ENCODE peak calls at places on chromosomes 1 and 21, in seven cellular contexts. V, N, D, T, Y, E and A are unnamed samples.

GRCh38 chr1:54885863-54886723 is 902 bp downstream of the DHCR24 start:
- DNase-seq in V (no peak), N (no peak), D (peak), T (peak), Y (no peak), E (no peak), A (no peak)

GRCh38 chr1:5941671-5942070 is 50.6 kb downstream of the NPHP4 start:
- DNase-seq in V (no peak), N (no peak), D (no peak), T (peak), Y (no peak), E (no peak), A (no peak)

GRCh38 chr1:241356519-241357365 is at the start of gene RGS7:
- DNase-seq in V (peak), N (peak), D (peak), T (peak), Y (peak), E (peak), A (peak)

GRCh38 chr1:183831336-183831735 is 26.4 kb downstream of the RGL1 start:
- DNase-seq in V (no peak), N (no peak), D (no peak), T (no peak), Y (no peak), E (no peak), A (no peak)

GRCh38 chr1:214026985-214027384 is 39.2 kb downstream of the PROX1 start:
- DNase-seq in V (no peak), N (no peak), D (peak), T (no peak), Y (no peak), E (no peak), A (no peak)

GRCh38 chr1:12580054-12580887 is 37.7 kb downstream of the DHRS3 start:
- DNase-seq in V (no peak), N (peak), D (no peak), T (no peak), Y (no peak), E (no peak), A (no peak)

GRCh38 chr1:42348498-42348897 is 13.5 kb upstream of the FOXJ3 start:
- DNase-seq in V (no peak), N (no peak), D (peak), T (no peak), Y (no peak), E (no peak), A (no peak)

GRCh38 chr1:149844096-149844495 is 55.3 kb upstream of the BOLA1 start:
- DNase-seq in V (peak), N (no peak), D (peak), T (no peak), Y (no peak), E (no peak), A (no peak)

GRCh38 chr1:54376085-54377039 is 29.8 kb downstream of the SSBP3 start:
- DNase-seq in V (no peak), N (no peak), D (no peak), T (no peak), Y (no peak), E (no peak), A (no peak)

GRCh38 chr1:55040953-55041494 is 1.7 kb downstream of the PCSK9 start:
- DNase-seq in V (no peak), N (no peak), D (no peak), T (no peak), Y (no peak), E (no peak), A (no peak)

GRCh38 chr21:38984982-38985422 is 179.3 kb downstream of the ETS2 start:
- DNase-seq in V (no peak), N (no peak), D (no peak), T (no peak), Y (no peak), E (no peak), A (no peak)

GRCh38 chr1:155008015-155008941 is 5.7 kb downstream of the ZBTB7B start:
- DNase-seq in V (no peak), N (peak), D (peak), T (no peak), Y (no peak), E (no peak), A (no peak)

GRCh38 chr1:26327956-26328362 is 10.2 kb downstream of the CD52 start:
- DNase-seq in V (no peak), N (no peak), D (no peak), T (no peak), Y (no peak), E (no peak), A (no peak)

GRCh38 chr1:183278736-183279591 is 92.9 kb downstream of the LAMC2 start:
- DNase-seq in V (no peak), N (no peak), D (no peak), T (peak), Y (no peak), E (no peak), A (no peak)

GRCh38 chr1:9280015-9280860 is 12.5 kb upstream of the SPSB1 start:
- DNase-seq in V (peak), N (no peak), D (peak), T (peak), Y (no peak), E (no peak), A (no peak)

GRCh38 chr1:87004857-87005256 is 90.4 kb downstream of the HS2ST1 start:
- DNase-seq in V (no peak), N (no peak), D (no peak), T (no peak), Y (no peak), E (no peak), A (no peak)

GRCh38 chr1:168607872-168608428 is 31.5 kb downstream of the XCL1 start:
- DNase-seq in V (no peak), N (no peak), D (no peak), T (no peak), Y (no peak), E (no peak), A (no peak)

GRCh38 chr1:182787002-182787324 is 2.6 kb upstream of the NPL start:
- DNase-seq in V (no peak), N (no peak), D (no peak), T (no peak), Y (no peak), E (no peak), A (no peak)

GRCh38 chr1:183185941-183186490 is at the start of gene LAMC2:
- DNase-seq in V (peak), N (no peak), D (peak), T (peak), Y (no peak), E (no peak), A (no peak)

GRCh38 chr1:27111771-27112573 is 43.0 kb downstream of the SLC9A1 start:
- DNase-seq in V (peak), N (peak), D (no peak), T (peak), Y (peak), E (no peak), A (no peak)

GRCh38 chr1:41773144-41773571 is 145.6 kb downstream of the HIVEP3 start:
- DNase-seq in V (no peak), N (no peak), D (no peak), T (peak), Y (no peak), E (no peak), A (no peak)

GRCh38 chr1:66182551-66183178 is 351.3 kb upstream of the SGIP1 start:
- DNase-seq in V (peak), N (no peak), D (no peak), T (no peak), Y (peak), E (no peak), A (no peak)

GRCh38 chr1:27504588-27505419 is 14.8 kb upstream of the WASF2 start:
- DNase-seq in V (no peak), N (peak), D (peak), T (peak), Y (no peak), E (no peak), A (peak)

GRCh38 chr1:112840631-112841624 is 115.1 kb downstream of the SLC16A1 start:
- DNase-seq in V (no peak), N (no peak), D (no peak), T (no peak), Y (no peak), E (no peak), A (no peak)

GRCh38 chr1:34460193-34460592 is 283.5 kb downstream of the C1orf94 start:
- DNase-seq in V (peak), N (no peak), D (peak), T (peak), Y (no peak), E (peak), A (no peak)

GRCh38 chr1:116962976-116963639 is 38.5 kb upstream of the CD101 start:
- DNase-seq in V (no peak), N (no peak), D (no peak), T (no peak), Y (no peak), E (no peak), A (no peak)

GRCh38 chr1:166165661-166166399 is 971 bp downstream of the FAM78B start:
- DNase-seq in V (no peak), N (no peak), D (peak), T (no peak), Y (no peak), E (peak), A (no peak)

GRCh38 chr1:223106856-223107255 is 36.2 kb downstream of the TLR5 start:
- DNase-seq in V (no peak), N (no peak), D (no peak), T (no peak), Y (no peak), E (no peak), A (no peak)

GRCh38 chr1:93080424-93080823 is 1.3 kb downstream of the MTF2 start:
- DNase-seq in V (peak), N (no peak), D (peak), T (no peak), Y (peak), E (no peak), A (no peak)

GRCh38 chr1:108190001-108190634 is 10.0 kb downstream of the SLC25A24 start:
- DNase-seq in V (no peak), N (no peak), D (no peak), T (no peak), Y (no peak), E (no peak), A (no peak)

GRCh38 chr1:111513410-111514020 is 10.1 kb upstream of the ADORA3 start:
- DNase-seq in V (no peak), N (peak), D (no peak), T (no peak), Y (no peak), E (no peak), A (peak)

GRCh38 chr1:77536813-77537212 is 145.6 kb downstream of the ZZZ3 start:
- DNase-seq in V (peak), N (no peak), D (no peak), T (no peak), Y (peak), E (no peak), A (no peak)
- H3K27ac ChIP-seq in V (peak), N (no peak), D (no peak), T (no peak), Y (peak), E (no peak), A (peak)

DNA sequence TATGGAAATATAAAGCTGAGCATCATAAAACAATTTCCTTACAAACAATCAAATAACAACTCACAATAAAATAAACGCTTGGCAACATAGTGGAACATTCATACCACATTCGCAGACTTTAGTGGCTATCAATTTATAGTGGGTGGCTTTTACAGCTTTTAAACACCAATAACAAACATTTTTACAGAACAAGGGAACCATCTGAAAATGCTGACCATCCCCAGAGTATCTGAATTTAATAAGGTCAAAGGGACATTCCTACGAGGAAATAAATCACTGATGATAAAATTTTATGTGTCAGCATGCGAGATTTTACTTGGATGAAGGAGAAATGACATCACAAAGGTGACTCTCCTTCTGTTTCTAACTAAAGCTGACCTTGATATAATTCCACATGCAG is 144.5 kb downstream of the APP start:
- DNase-seq in V (no peak), N (no peak), D (no peak), T (no peak), Y (no peak), E (no peak), A (no peak)
- H3K27ac ChIP-seq in V (no peak), N (no peak), D (peak), T (no peak), Y (no peak), E (no peak), A (no peak)

GRCh38 chr1:202623075-202623474 is 87.2 kb downstream of the SYT2 start:
- DNase-seq in V (no peak), N (peak), D (no peak), T (no peak), Y (no peak), E (no peak), A (no peak)
- H3K27ac ChIP-seq in V (peak), N (no peak), D (no peak), T (no peak), Y (peak), E (no peak), A (no peak)

DNA sequence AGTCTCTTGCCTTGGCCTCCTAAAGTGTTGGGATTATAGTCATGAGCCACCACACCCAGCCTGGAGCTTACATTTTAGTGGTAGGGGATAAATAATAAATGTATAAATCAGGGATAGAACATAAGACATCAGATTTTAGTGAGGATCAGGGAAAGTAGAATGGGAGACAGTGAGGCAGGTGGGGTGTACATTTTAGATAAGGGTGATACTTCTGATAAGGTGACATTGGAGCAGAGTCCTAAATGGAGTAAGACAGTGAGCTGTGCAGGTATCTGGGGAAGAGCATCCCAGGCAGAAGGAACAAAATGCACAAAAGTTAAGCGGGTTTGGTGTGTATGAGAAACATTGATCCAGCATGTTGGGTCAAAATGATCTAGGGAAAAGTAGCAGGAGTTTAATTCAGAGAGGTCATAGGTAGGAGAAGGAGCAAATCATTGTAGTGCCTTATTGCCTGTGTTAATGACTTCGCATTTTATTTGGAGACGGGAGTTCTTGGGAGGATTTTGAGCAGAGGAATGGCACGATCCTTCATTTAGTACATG is 11.1 kb downstream of the EPB41 start:
- DNase-seq in V (no peak), N (no peak), D (no peak), T (no peak), Y (no peak), E (no peak), A (no peak)
- H3K27ac ChIP-seq in V (no peak), N (no peak), D (no peak), T (no peak), Y (no peak), E (no peak), A (no peak)

GRCh38 chr1:118989878-118990378 is 1.8 kb upstream of the TBX15 start:
- DNase-seq in V (no peak), N (no peak), D (peak), T (no peak), Y (no peak), E (peak), A (no peak)

GRCh38 chr1:118988186-118989005 is at the start of gene TBX15:
- DNase-seq in V (no peak), N (no peak), D (peak), T (no peak), Y (no peak), E (no peak), A (no peak)

GRCh38 chr1:118990513-118991131 is 2.5 kb upstream of the TBX15 start:
- DNase-seq in V (no peak), N (no peak), D (no peak), T (no peak), Y (no peak), E (no peak), A (no peak)

GRCh38 chr1:118987431-118988185 is 535 bp downstream of the TBX15 start:
- DNase-seq in V (no peak), N (no peak), D (peak), T (no peak), Y (no peak), E (no peak), A (no peak)

DNA sequence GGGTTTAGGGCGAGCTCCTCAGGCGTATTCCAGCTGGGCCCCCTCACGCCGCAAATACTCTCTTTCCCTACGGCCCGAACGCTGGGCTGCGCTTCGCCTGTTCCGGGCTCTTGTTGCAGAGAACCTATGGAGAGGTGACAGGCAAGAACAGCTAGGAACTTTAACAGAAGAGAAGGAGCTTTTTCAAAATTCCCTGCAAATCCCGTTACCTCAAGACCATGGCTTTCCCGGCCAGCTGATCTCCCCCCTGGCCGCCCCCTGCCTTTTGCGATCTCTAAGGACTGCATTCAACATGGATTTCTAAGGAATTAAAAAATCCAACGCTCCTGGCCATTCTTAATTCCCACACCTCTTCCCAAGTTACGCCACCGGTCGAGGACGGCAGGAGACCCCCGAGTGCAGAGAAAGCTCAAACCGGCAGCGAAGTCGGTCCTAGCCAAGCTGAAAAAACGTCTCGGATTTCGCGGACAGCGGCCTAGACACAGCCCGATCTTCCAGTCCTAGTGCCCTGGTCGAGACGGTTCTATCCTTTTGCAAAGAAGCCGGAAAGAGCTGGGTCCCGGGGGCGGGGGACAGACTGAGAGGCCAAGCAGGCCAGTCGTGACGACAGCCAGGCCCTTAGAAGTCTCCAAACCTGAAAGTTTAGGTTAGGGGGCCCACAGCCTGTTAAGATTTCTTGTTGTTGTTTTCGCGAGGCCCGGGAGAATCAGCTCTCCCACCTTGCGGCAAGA is 1.0 kb upstream of the TBX15 start:
- DNase-seq in V (no peak), N (no peak), D (peak), T (no peak), Y (no peak), E (no peak), A (no peak)
- H3K27ac ChIP-seq in V (no peak), N (no peak), D (no peak), T (no peak), Y (no peak), E (no peak), A (no peak)

DNA sequence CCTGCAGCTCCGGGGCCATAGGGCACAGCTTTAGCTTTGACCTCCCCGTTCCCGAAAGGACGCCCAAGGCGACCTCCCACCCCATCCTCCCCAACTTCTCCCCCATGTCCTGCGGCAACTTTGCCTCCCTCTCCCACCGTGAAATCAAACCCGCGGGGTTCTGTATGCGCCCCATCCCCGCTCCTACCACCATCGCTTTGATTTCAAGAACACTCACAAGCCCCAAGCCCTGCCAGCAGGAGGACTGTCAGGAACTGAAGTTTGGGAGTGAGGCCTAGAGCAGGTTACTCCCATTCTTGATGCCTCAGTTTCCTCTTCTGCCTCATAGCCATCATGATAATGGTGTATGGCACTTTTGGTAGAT is 2.3 kb downstream of the PTPRU start:
- DNase-seq in V (no peak), N (no peak), D (peak), T (no peak), Y (no peak), E (no peak), A (no peak)
- H3K27ac ChIP-seq in V (peak), N (no peak), D (no peak), T (peak), Y (no peak), E (no peak), A (no peak)

GRCh38 chr21:31667639-31668038 is 8.1 kb downstream of the SOD1 start:
- DNase-seq in V (no peak), N (no peak), D (no peak), T (no peak), Y (no peak), E (no peak), A (no peak)

GRCh38 chr21:31668651-31669491 is 9.4 kb downstream of the SOD1 start:
- DNase-seq in V (no peak), N (no peak), D (no peak), T (no peak), Y (no peak), E (no peak), A (no peak)

GRCh38 chr21:31671146-31671716 is 11.7 kb downstream of the SOD1 start:
- DNase-seq in V (no peak), N (no peak), D (no peak), T (no peak), Y (no peak), E (no peak), A (no peak)

GRCh38 chr21:31671931-31672330 is 12.4 kb downstream of the SOD1 start:
- DNase-seq in V (no peak), N (no peak), D (no peak), T (no peak), Y (no peak), E (no peak), A (no peak)

DNA sequence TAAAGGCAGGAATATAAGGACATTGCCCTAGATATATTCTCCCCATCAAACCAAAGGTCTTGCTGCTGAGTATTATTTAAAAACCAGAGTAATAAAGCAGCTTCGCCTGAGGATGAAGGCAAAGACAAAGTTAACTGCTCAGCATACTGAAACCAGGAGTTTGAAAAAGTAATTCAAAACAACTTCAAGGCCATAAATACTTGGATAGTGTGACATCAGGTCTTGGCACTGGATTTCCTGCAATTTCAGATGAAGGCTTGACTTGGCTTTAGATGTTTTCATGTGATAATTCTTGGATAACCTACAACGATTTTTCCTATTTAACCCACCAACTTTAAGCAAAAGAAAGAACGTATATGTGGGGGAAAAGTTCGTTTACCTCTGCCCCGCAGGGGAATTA is 10.6 kb downstream of the SOD1 start:
- DNase-seq in V (no peak), N (no peak), D (no peak), T (no peak), Y (no peak), E (no peak), A (no peak)
- H3K27ac ChIP-seq in V (no peak), N (no peak), D (peak), T (no peak), Y (no peak), E (no peak), A (no peak)

DNA sequence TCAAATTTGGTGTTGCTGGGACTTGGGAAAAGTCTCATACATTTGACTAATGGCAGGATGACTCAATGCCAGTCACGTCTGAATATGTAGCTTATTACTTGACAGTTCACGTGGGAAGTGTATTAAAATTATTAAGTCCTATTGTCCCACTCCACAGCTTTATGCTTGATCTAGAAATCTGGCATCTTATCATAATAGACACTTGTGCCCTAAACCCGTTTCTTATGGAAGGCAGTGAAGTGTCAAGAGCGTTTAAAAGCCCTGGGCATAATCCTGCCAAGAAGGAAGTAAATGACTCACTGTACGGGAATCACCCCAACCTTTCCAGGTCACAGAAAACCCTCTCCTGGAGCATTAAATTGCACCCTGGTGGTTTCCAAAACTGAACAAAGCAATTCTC is 207.4 kb downstream of the APP start:
- DNase-seq in V (peak), N (no peak), D (no peak), T (no peak), Y (no peak), E (no peak), A (no peak)
- H3K27ac ChIP-seq in V (no peak), N (peak), D (peak), T (peak), Y (no peak), E (no peak), A (no peak)